ENCODE peak calls at places on chromosome 9, in seven cellular contexts. One of them, this sample, is unnamed.

GRCh38 chr9:126275386-126276001 is 51.1 kb upstream of the MVB12B start:
- DNase-seq in SK-N-SH: peak; percentile 45
- DNase-seq in K562: no peak
- DNase-seq in GM12878: no peak
- DNase-seq in H1: no peak
- DNase-seq in GM12892: no peak
- DNase-seq in HepG2: no peak
- DNase-seq in this sample: no peak

GRCh38 chr9:108125541-108125940 is 636.0 kb upstream of the KLF4 start:
- DNase-seq in SK-N-SH: peak; percentile 9
- DNase-seq in K562: peak; percentile 45
- DNase-seq in GM12878: no peak
- DNase-seq in H1: peak; percentile 65
- DNase-seq in GM12892: no peak
- DNase-seq in HepG2: no peak
- DNase-seq in this sample: no peak

GRCh38 chr9:21813575-21814473 is 11.4 kb downstream of the MTAP start:
- DNase-seq in SK-N-SH: peak; percentile 52
- DNase-seq in K562: no peak
- DNase-seq in GM12878: no peak
- DNase-seq in H1: no peak
- DNase-seq in GM12892: no peak
- DNase-seq in HepG2: peak; percentile 79
- DNase-seq in this sample: no peak

GRCh38 chr9:36772449-36773370 is 200.0 kb downstream of the MELK start:
- DNase-seq in SK-N-SH: no peak
- DNase-seq in K562: no peak
- DNase-seq in GM12878: no peak
- DNase-seq in H1: no peak
- DNase-seq in GM12892: no peak
- DNase-seq in HepG2: no peak
- DNase-seq in this sample: no peak

GRCh38 chr9:137488330-137488653 is 29.2 kb upstream of the NSMF start:
- DNase-seq in SK-N-SH: peak; percentile 75
- DNase-seq in K562: no peak
- DNase-seq in GM12878: no peak
- DNase-seq in H1: no peak
- DNase-seq in GM12892: no peak
- DNase-seq in HepG2: no peak
- DNase-seq in this sample: no peak

GRCh38 chr9:94919376-94920098 is 193.0 kb downstream of the AOPEP start:
- DNase-seq in SK-N-SH: no peak
- DNase-seq in K562: peak; percentile 25
- DNase-seq in GM12878: no peak
- DNase-seq in H1: no peak
- DNase-seq in GM12892: no peak
- DNase-seq in HepG2: no peak
- DNase-seq in this sample: no peak

GRCh38 chr9:17731308-17731707 is 152.4 kb downstream of the SH3GL2 start:
- DNase-seq in SK-N-SH: no peak
- DNase-seq in K562: no peak
- DNase-seq in GM12878: no peak
- DNase-seq in H1: no peak
- DNase-seq in GM12892: no peak
- DNase-seq in HepG2: no peak
- DNase-seq in this sample: no peak

GRCh38 chr9:74887041-74887980 is at the start of gene TRPM6:
- DNase-seq in SK-N-SH: peak; percentile 60
- DNase-seq in K562: peak; percentile 7
- DNase-seq in GM12878: no peak
- DNase-seq in H1: peak; percentile 73
- DNase-seq in GM12892: peak; percentile 10
- DNase-seq in HepG2: peak; percentile 66
- DNase-seq in this sample: no peak

GRCh38 chr9:16387382-16387781 is 483.1 kb downstream of the BNC2 start:
- DNase-seq in SK-N-SH: no peak
- DNase-seq in K562: no peak
- DNase-seq in GM12878: no peak
- DNase-seq in H1: no peak
- DNase-seq in GM12892: no peak
- DNase-seq in HepG2: no peak
- DNase-seq in this sample: no peak

GRCh38 chr9:112550531-112550930 is 63.9 kb downstream of the KIAA1958 start:
- DNase-seq in SK-N-SH: no peak
- DNase-seq in K562: no peak
- DNase-seq in GM12878: no peak
- DNase-seq in H1: no peak
- DNase-seq in GM12892: no peak
- DNase-seq in HepG2: no peak
- DNase-seq in this sample: no peak

GRCh38 chr9:111668026-111668573 is 6.7 kb downstream of the GNG10 start:
- DNase-seq in SK-N-SH: no peak
- DNase-seq in K562: no peak
- DNase-seq in GM12878: no peak
- DNase-seq in H1: no peak
- DNase-seq in GM12892: no peak
- DNase-seq in HepG2: no peak
- DNase-seq in this sample: no peak

GRCh38 chr9:133532937-133533668 is 1.4 kb upstream of the ADAMTSL2 start:
- DNase-seq in SK-N-SH: peak; percentile 77
- DNase-seq in K562: peak; percentile 83
- DNase-seq in GM12878: peak; percentile 15
- DNase-seq in H1: peak; percentile 93
- DNase-seq in GM12892: peak; percentile 61
- DNase-seq in HepG2: peak; percentile 75
- DNase-seq in this sample: peak; percentile 69

GRCh38 chr9:137150485-137151060 is 11.6 kb downstream of the GRIN1 start:
- DNase-seq in SK-N-SH: no peak
- DNase-seq in K562: no peak
- DNase-seq in GM12878: no peak
- DNase-seq in H1: no peak
- DNase-seq in GM12892: peak; percentile 83
- DNase-seq in HepG2: peak; percentile 84
- DNase-seq in this sample: peak; percentile 71

GRCh38 chr9:97773723-97774122 is 76.6 kb upstream of the XPA start:
- DNase-seq in SK-N-SH: no peak
- DNase-seq in K562: no peak
- DNase-seq in GM12878: no peak
- DNase-seq in H1: no peak
- DNase-seq in GM12892: no peak
- DNase-seq in HepG2: no peak
- DNase-seq in this sample: no peak

GRCh38 chr9:135463140-135463539 is 16.4 kb upstream of the PPP1R26 start:
- DNase-seq in SK-N-SH: no peak
- DNase-seq in K562: peak; percentile 48
- DNase-seq in GM12878: no peak
- DNase-seq in H1: no peak
- DNase-seq in GM12892: no peak
- DNase-seq in HepG2: no peak
- DNase-seq in this sample: no peak

GRCh38 chr9:110104201-110104845 is 103.6 kb downstream of the C9orf152 start:
- DNase-seq in SK-N-SH: no peak
- DNase-seq in K562: no peak
- DNase-seq in GM12878: no peak
- DNase-seq in H1: no peak
- DNase-seq in GM12892: no peak
- DNase-seq in HepG2: no peak
- DNase-seq in this sample: no peak

GRCh38 chr9:121774715-121775613 is 123.5 kb downstream of the DAB2IP start:
- DNase-seq in SK-N-SH: no peak
- DNase-seq in K562: no peak
- DNase-seq in GM12878: no peak
- DNase-seq in H1: no peak
- DNase-seq in GM12892: no peak
- DNase-seq in HepG2: no peak
- DNase-seq in this sample: no peak

GRCh38 chr9:38335686-38336085 is 56.8 kb upstream of the ALDH1B1 start:
- DNase-seq in SK-N-SH: no peak
- DNase-seq in K562: no peak
- DNase-seq in GM12878: no peak
- DNase-seq in H1: peak; percentile 13
- DNase-seq in GM12892: no peak
- DNase-seq in HepG2: no peak
- DNase-seq in this sample: no peak

GRCh38 chr9:129696803-129697110 is 31.3 kb downstream of the PRRX2 start:
- DNase-seq in SK-N-SH: no peak
- DNase-seq in K562: no peak
- DNase-seq in GM12878: no peak
- DNase-seq in H1: no peak
- DNase-seq in GM12892: no peak
- DNase-seq in HepG2: no peak
- DNase-seq in this sample: no peak

GRCh38 chr9:129694265-129694664 is 28.8 kb downstream of the PRRX2 start:
- DNase-seq in SK-N-SH: no peak
- DNase-seq in K562: no peak
- DNase-seq in GM12878: no peak
- DNase-seq in H1: no peak
- DNase-seq in GM12892: no peak
- DNase-seq in HepG2: no peak
- DNase-seq in this sample: no peak

GRCh38 chr9:129697956-129698757 is 32.7 kb downstream of the PRRX2 start:
- DNase-seq in SK-N-SH: peak; percentile 67
- DNase-seq in K562: no peak
- DNase-seq in GM12878: no peak
- DNase-seq in H1: no peak
- DNase-seq in GM12892: no peak
- DNase-seq in HepG2: no peak
- DNase-seq in this sample: no peak

GRCh38 chr9:129695870-129696269 is 30.4 kb downstream of the PRRX2 start:
- DNase-seq in SK-N-SH: no peak
- DNase-seq in K562: no peak
- DNase-seq in GM12878: no peak
- DNase-seq in H1: no peak
- DNase-seq in GM12892: no peak
- DNase-seq in HepG2: no peak
- DNase-seq in this sample: no peak

GRCh38 chr9:129697111-129697955 is 31.9 kb downstream of the PRRX2 start:
- DNase-seq in SK-N-SH: peak; percentile 96
- DNase-seq in K562: peak; percentile 53
- DNase-seq in GM12878: no peak
- DNase-seq in H1: peak; percentile 80
- DNase-seq in GM12892: no peak
- DNase-seq in HepG2: no peak
- DNase-seq in this sample: no peak
- TF ChIP-seq TAF1 in SK-N-SH: no peak
- TF ChIP-seq TAF1 in K562: no peak
- TF ChIP-seq TAF1 in GM12878: no peak
- TF ChIP-seq TAF1 in H1: peak; percentile 52
- TF ChIP-seq TAF1 in GM12892: no peak
- TF ChIP-seq TAF1 in HepG2: no peak
- TF ChIP-seq TAF1 in this sample: no peak

GRCh38 chr9:32603914-32604852 is 31.2 kb upstream of the NDUFB6 start:
- DNase-seq in SK-N-SH: no peak
- DNase-seq in K562: no peak
- DNase-seq in GM12878: no peak
- DNase-seq in H1: no peak
- DNase-seq in GM12892: no peak
- DNase-seq in HepG2: peak; percentile 12
- DNase-seq in this sample: no peak
- TF ChIP-seq POLR2AphosphoS5 in SK-N-SH: no peak
- TF ChIP-seq POLR2AphosphoS5 in K562: no peak
- TF ChIP-seq POLR2AphosphoS5 in GM12878: no peak
- TF ChIP-seq POLR2AphosphoS5 in H1: no peak
- TF ChIP-seq POLR2AphosphoS5 in GM12892: no peak
- TF ChIP-seq POLR2AphosphoS5 in HepG2: no peak
- TF ChIP-seq POLR2AphosphoS5 in this sample: no peak

GRCh38 chr9:104906441-104907277 is 21.3 kb downstream of the ABCA1 start:
- DNase-seq in SK-N-SH: no peak
- DNase-seq in K562: no peak
- DNase-seq in GM12878: no peak
- DNase-seq in H1: peak; percentile 30
- DNase-seq in GM12892: no peak
- DNase-seq in HepG2: no peak
- DNase-seq in this sample: no peak

GRCh38 chr9:104905153-104905901 is 22.6 kb downstream of the ABCA1 start:
- DNase-seq in SK-N-SH: no peak
- DNase-seq in K562: no peak
- DNase-seq in GM12878: no peak
- DNase-seq in H1: no peak
- DNase-seq in GM12892: no peak
- DNase-seq in HepG2: no peak
- DNase-seq in this sample: no peak

GRCh38 chr9:104911029-104911607 is 16.8 kb downstream of the ABCA1 start:
- DNase-seq in SK-N-SH: no peak
- DNase-seq in K562: no peak
- DNase-seq in GM12878: no peak
- DNase-seq in H1: no peak
- DNase-seq in GM12892: no peak
- DNase-seq in HepG2: peak; percentile 43
- DNase-seq in this sample: no peak

GRCh38 chr9:104905931-104906330 is 22.0 kb downstream of the ABCA1 start:
- DNase-seq in SK-N-SH: no peak
- DNase-seq in K562: no peak
- DNase-seq in GM12878: no peak
- DNase-seq in H1: peak; percentile 0
- DNase-seq in GM12892: no peak
- DNase-seq in HepG2: no peak
- DNase-seq in this sample: no peak

GRCh38 chr9:104907278-104907951 is 20.5 kb downstream of the ABCA1 start:
- DNase-seq in SK-N-SH: no peak
- DNase-seq in K562: no peak
- DNase-seq in GM12878: no peak
- DNase-seq in H1: peak; percentile 27
- DNase-seq in GM12892: no peak
- DNase-seq in HepG2: no peak
- DNase-seq in this sample: no peak
- TF ChIP-seq TAF1 in SK-N-SH: no peak
- TF ChIP-seq TAF1 in K562: no peak
- TF ChIP-seq TAF1 in GM12878: no peak
- TF ChIP-seq TAF1 in H1: no peak
- TF ChIP-seq TAF1 in GM12892: no peak
- TF ChIP-seq TAF1 in HepG2: no peak
- TF ChIP-seq TAF1 in this sample: no peak

GRCh38 chr9:98789765-98790600 is 6.4 kb downstream of the ANKS6 start:
- DNase-seq in SK-N-SH: no peak
- DNase-seq in K562: no peak
- DNase-seq in GM12878: no peak
- DNase-seq in H1: no peak
- DNase-seq in GM12892: no peak
- DNase-seq in HepG2: no peak
- DNase-seq in this sample: no peak

GRCh38 chr9:98793031-98793430 is 3.3 kb downstream of the ANKS6 start:
- DNase-seq in SK-N-SH: no peak
- DNase-seq in K562: no peak
- DNase-seq in GM12878: no peak
- DNase-seq in H1: no peak
- DNase-seq in GM12892: no peak
- DNase-seq in HepG2: no peak
- DNase-seq in this sample: no peak

GRCh38 chr9:98792096-98792490 is 4.3 kb downstream of the ANKS6 start:
- DNase-seq in SK-N-SH: no peak
- DNase-seq in K562: no peak
- DNase-seq in GM12878: no peak
- DNase-seq in H1: peak; percentile 37
- DNase-seq in GM12892: no peak
- DNase-seq in HepG2: no peak
- DNase-seq in this sample: no peak

GRCh38 chr9:98790601-98791146 is 5.7 kb downstream of the ANKS6 start:
- DNase-seq in SK-N-SH: no peak
- DNase-seq in K562: no peak
- DNase-seq in GM12878: no peak
- DNase-seq in H1: no peak
- DNase-seq in GM12892: no peak
- DNase-seq in HepG2: no peak
- DNase-seq in this sample: no peak

GRCh38 chr9:98791147-98792095 is 4.9 kb downstream of the ANKS6 start:
- DNase-seq in SK-N-SH: peak; percentile 86
- DNase-seq in K562: peak; percentile 86
- DNase-seq in GM12878: no peak
- DNase-seq in H1: peak; percentile 93
- DNase-seq in GM12892: peak; percentile 60
- DNase-seq in HepG2: peak; percentile 50
- DNase-seq in this sample: peak; percentile 71
- TF ChIP-seq POLR2AphosphoS5 in SK-N-SH: no peak
- TF ChIP-seq POLR2AphosphoS5 in K562: no peak
- TF ChIP-seq POLR2AphosphoS5 in GM12878: no peak
- TF ChIP-seq POLR2AphosphoS5 in H1: no peak
- TF ChIP-seq POLR2AphosphoS5 in GM12892: no peak
- TF ChIP-seq POLR2AphosphoS5 in HepG2: no peak
- TF ChIP-seq POLR2AphosphoS5 in this sample: no peak

This sample was measured in GM12891.